ENCODE peak calls at places on chromosomes 7 and 10, in ten cellular contexts. Q is NCI-H1092 treated with DMSO at 0.1 percent for 48 hours; N is astrocyte of the hippocampus; W is foreskin fibroblast; G is GM12892; J is NCI-H2029; Y is CD8-positive, alpha-beta T cell; S is right cardiac atrium; R is MCF 10A; U is right lobe of liver. K is an unnamed sample.

GRCh38 chr7:31104361-31105255 is 52.5 kb downstream of the ADCYAP1R1 start:
- DNase-seq in Q (no peak), N (no peak), W (no peak), G (no peak), J (no peak), Y (no peak), S (no peak), R (no peak), U (no peak), K (no peak)

GRCh38 chr7:116897661-116898060 is 35.3 kb downstream of the CAPZA2 start:
- DNase-seq in Q (no peak), N (peak; percentile 17), W (no peak), G (no peak), J (no peak), Y (no peak), S (no peak), R (no peak), U (no peak), K (no peak)

GRCh38 chr7:46386428-46387399 is 465.6 kb upstream of the IGFBP3 start:
- DNase-seq in Q (no peak), N (peak; percentile 13), W (peak; percentile 62), G (no peak), J (no peak), Y (no peak), S (no peak), R (no peak), U (no peak), K (no peak)

GRCh38 chr7:139084709-139085108 is 24.8 kb downstream of the ZC3HAV1 start:
- DNase-seq in Q (no peak), N (no peak), W (no peak), G (no peak), J (no peak), Y (no peak), S (no peak), R (no peak), U (no peak), K (no peak)

GRCh38 chr10:125781374-125781773 is 5.8 kb upstream of the MMP21 start:
- DNase-seq in Q (no peak), N (no peak), W (no peak), G (no peak), J (no peak), Y (no peak), S (no peak), R (no peak), U (no peak), K (no peak)

GRCh38 chr7:46478046-46478445 is 557.0 kb upstream of the IGFBP3 start:
- DNase-seq in Q (no peak), N (peak; percentile 48), W (peak; percentile 87), G (no peak), J (no peak), Y (no peak), S (no peak), R (peak; percentile 27), U (no peak), K (no peak)

GRCh38 chr10:110610308-110610774 is 33.8 kb upstream of the RBM20 start:
- DNase-seq in Q (peak; percentile 21), N (peak; percentile 76), W (peak; percentile 76), G (no peak), J (no peak), Y (peak; percentile 53), S (no peak), R (peak; percentile 78), U (no peak), K (no peak)

GRCh38 chr10:112359606-112360307 is 14.2 kb upstream of the ACSL5 start:
- DNase-seq in Q (no peak), N (no peak), W (no peak), G (no peak), J (no peak), Y (no peak), S (no peak), R (no peak), U (no peak), K (no peak)

GRCh38 chr10:133311570-133311969 is 2.9 kb downstream of the ZNF511 start:
- DNase-seq in Q (no peak), N (no peak), W (no peak), G (no peak), J (no peak), Y (no peak), S (no peak), R (no peak), U (no peak), K (no peak)

GRCh38 chr10:115829501-115830215 is 443.3 kb downstream of the GFRA1 start:
- DNase-seq in Q (no peak), N (peak; percentile 23), W (peak; percentile 50), G (no peak), J (no peak), Y (no peak), S (no peak), R (peak; percentile 57), U (no peak), K (no peak)

GRCh38 chr10:79065853-79066252 is 2.9 kb upstream of the ZMIZ1 start:
- DNase-seq in Q (no peak), N (no peak), W (no peak), G (no peak), J (no peak), Y (no peak), S (no peak), R (no peak), U (no peak), K (no peak)

GRCh38 chr7:39810204-39810642 is 139.8 kb upstream of the CDK13 start:
- DNase-seq in Q (no peak), N (no peak), W (no peak), G (no peak), J (no peak), Y (no peak), S (no peak), R (peak; percentile 13), U (no peak), K (no peak)

K was measured in NCI-H187.